ENCODE peak calls at places on chromosome 7, in eight cellular contexts. J is pancreas; F is stimulated activated naive B cell treated with anti-CD40 and anti-IgM and Interleukin-4, amounts not matched to agents 10 μg/mL and 1 μg/mL and 100 μg/mL, for 72 hours; O is naive thymus-derived CD8-positive, alpha-beta T cell; Y is OCI-LY7; Q is activated T-helper 1 cell treated with anti-CD3 and anti-CD28 coated beads, Interleukin-2, amount 50 U/mL, for 16 hours; S is transverse colon; M is activated CD8-positive, alpha-beta T cell treated with anti-CD3 and anti-CD28 coated beads for 36 hours. D is an unnamed sample.

GRCh38 chr7:23680417-23681405 is 712 bp downstream of the FAM221A start:
- DNase-seq in Y (peak; percentile 27), Q (peak; percentile 11), M (peak; percentile 57), S (peak; percentile 83), O (peak; percentile 56), J (peak; percentile 80), F (peak; percentile 31), D (peak; percentile 37)

GRCh38 chr7:134804351-134804750 is 24.9 kb downstream of the CALD1 start:
- DNase-seq in O (no peak), Y (no peak), Q (no peak), S (no peak), F (no peak), M (no peak), J (no peak), D (no peak)

GRCh38 chr7:837001-837400 is 4.7 kb downstream of the SUN1 start:
- DNase-seq in S (no peak), Y (no peak), M (no peak), F (no peak), J (peak; percentile 17), O (no peak), Q (no peak), D (no peak)

GRCh38 chr7:80347173-80347572 is 164.7 kb downstream of the GNAT3 start:
- DNase-seq in M (no peak), J (no peak), O (no peak), F (no peak), S (no peak), Y (no peak), Q (no peak), D (no peak)

GRCh38 chr7:131300078-131300477 is 27.6 kb upstream of the MKLN1 start:
- DNase-seq in Y (no peak), O (no peak), Q (no peak), M (no peak), F (no peak), J (no peak), S (no peak), D (no peak)

GRCh38 chr7:50660830-50661175 is 95.6 kb upstream of the DDC start:
- DNase-seq in J (no peak), F (no peak), S (no peak), Y (no peak), Q (no peak), O (no peak), M (no peak), D (no peak)

GRCh38 chr7:31553636-31554035 is 39.7 kb downstream of the ITPRID1 start:
- DNase-seq in J (no peak), O (no peak), S (no peak), F (no peak), M (no peak), Q (no peak), Y (no peak), D (no peak)

GRCh38 chr7:140230862-140231778 is 54.3 kb upstream of the KDM7A start:
- DNase-seq in O (peak; percentile 50), S (peak; percentile 87), J (peak; percentile 50), M (peak; percentile 87), Y (no peak), F (no peak), Q (peak; percentile 32), D (peak; percentile 58)

GRCh38 chr7:157952841-157953645 is 616.2 kb downstream of the DNAJB6 start:
- DNase-seq in J (no peak), Y (no peak), M (no peak), O (no peak), S (no peak), Q (no peak), F (no peak), D (no peak)

GRCh38 chr7:27159278-27160146 is 3.0 kb upstream of the HOXA7 start:
- DNase-seq in F (no peak), J (peak; percentile 23), O (no peak), S (peak; percentile 19), Y (no peak), Q (no peak), M (no peak), D (no peak)

GRCh38 chr7:73773700-73774517 is 3.8 kb upstream of the CLDN3 start:
- DNase-seq in M (no peak), J (no peak), S (peak; percentile 90), F (no peak), O (no peak), Q (no peak), Y (no peak), D (no peak)

GRCh38 chr7:95684037-95684436 is 87.7 kb upstream of the PDK4 start:
- DNase-seq in O (no peak), S (no peak), Q (no peak), Y (no peak), M (no peak), F (no peak), J (no peak), D (no peak)

GRCh38 chr7:135862586-135863361 is 114.2 kb upstream of the FAM180A start:
- DNase-seq in J (no peak), Y (no peak), Q (no peak), O (no peak), F (no peak), M (no peak), S (no peak), D (no peak)

GRCh38 chr7:126228356-126229061 is 1024.2 kb downstream of the GRM8 start:
- DNase-seq in M (no peak), F (no peak), S (no peak), J (no peak), O (no peak), Q (no peak), Y (no peak), D (no peak)

GRCh38 chr7:152336754-152337368 is 98.9 kb downstream of the KMT2C start:
- DNase-seq in F (no peak), J (no peak), S (peak; percentile 10), Y (peak; percentile 70), M (peak; percentile 21), O (peak; percentile 40), Q (no peak), D (no peak)